ENCODE peak calls at places on chromosomes 11 and 22, in seven cellular contexts. U is tibial nerve, F is breast epithelium, M is HCT116, B is A549, Z is ovary, N is body of pancreas. S is an unnamed sample.
A peak's percentile ranks its signal among the peaks of the same experiment; 100 is the strongest.

GRCh38 chr11:15692739-15693138 is 578.0 kb downstream of the INSC start:
- DNase-seq in U (no peak), F (no peak), M (no peak), B (no peak), Z (no peak), N (no peak), S (no peak)

GRCh38 chr11:46348986-46349401 is 1.7 kb downstream of the DGKZ start:
- DNase-seq in U (no peak), F (no peak), M (no peak), B (no peak), Z (no peak), N (no peak), S (no peak)

GRCh38 chr22:49660794-49661781 is 166.6 kb downstream of the BRD1 start:
- DNase-seq in U (no peak), F (no peak), M (no peak), B (no peak), Z (no peak), N (no peak), S (peak; percentile 15)

GRCh38 chr11:12243511-12243910 is 133.1 kb downstream of the MICAL2 start:
- DNase-seq in U (no peak), F (no peak), M (no peak), B (no peak), Z (no peak), N (peak; percentile 50), S (no peak)

GRCh38 chr11:70090989-70091388 is 12.9 kb downstream of the ANO1 start:
- DNase-seq in U (no peak), F (peak; percentile 84), M (no peak), B (no peak), Z (no peak), N (no peak), S (peak; percentile 34)

GRCh38 chr11:23924226-23924625 is 572.6 kb upstream of the LUZP2 start:
- DNase-seq in U (no peak), F (no peak), M (no peak), B (no peak), Z (no peak), N (no peak), S (no peak)

GRCh38 chr11:8773916-8774537 is 91.4 kb downstream of the RPL27A start:
- DNase-seq in U (no peak), F (no peak), M (no peak), B (no peak), Z (no peak), N (no peak), S (no peak)

GRCh38 chr11:131693756-131694155 is 323.3 kb downstream of the NTM start:
- DNase-seq in U (no peak), F (no peak), M (no peak), B (no peak), Z (no peak), N (no peak), S (no peak)

GRCh38 chr11:13216019-13217006 is 61.3 kb upstream of the BMAL1 start:
- DNase-seq in U (no peak), F (no peak), M (peak; percentile 94), B (peak; percentile 90), Z (no peak), N (no peak), S (no peak)

GRCh38 chr22:44625421-44625760 is 76.6 kb upstream of the PRR5 start:
- DNase-seq in U (no peak), F (no peak), M (no peak), B (no peak), Z (no peak), N (no peak), S (no peak)

GRCh38 chr11:20563871-20564270 is 35.5 kb upstream of the SLC6A5 start:
- DNase-seq in U (no peak), F (no peak), M (no peak), B (no peak), Z (no peak), N (no peak), S (no peak)

GRCh38 chr11:9704620-9705019 is 40.7 kb downstream of the SWAP70 start:
- DNase-seq in U (no peak), F (no peak), M (no peak), B (no peak), Z (no peak), N (no peak), S (no peak)

GRCh38 chr11:93622043-93622442 is 39.4 kb upstream of the CEP295 start:
- DNase-seq in U (no peak), F (no peak), M (no peak), B (peak; percentile 6), Z (no peak), N (no peak), S (no peak)

GRCh38 chr11:33735166-33735425 is 1.1 kb downstream of the CD59 start:
- DNase-seq in U (no peak), F (no peak), M (no peak), B (no peak), Z (no peak), N (no peak), S (peak; percentile 41)

GRCh38 chr11:3000032-3000961 is 8.2 kb upstream of the NAP1L4 start:
- DNase-seq in U (no peak), F (peak; percentile 93), M (no peak), B (no peak), Z (peak; percentile 12), N (peak; percentile 92), S (peak; percentile 77)

GRCh38 chr22:46457502-46458488 is 79.6 kb downstream of the CELSR1 start:
- DNase-seq in U (no peak), F (no peak), M (no peak), B (no peak), Z (no peak), N (no peak), S (no peak)

GRCh38 chr11:128351168-128351567 is 236.2 kb downstream of the ETS1 start:
- DNase-seq in U (no peak), F (no peak), M (no peak), B (no peak), Z (no peak), N (no peak), S (no peak)

GRCh38 chr11:12213920-12214319 is 103.5 kb downstream of the MICAL2 start:
- DNase-seq in U (no peak), F (no peak), M (no peak), B (no peak), Z (no peak), N (no peak), S (no peak)

DNA sequence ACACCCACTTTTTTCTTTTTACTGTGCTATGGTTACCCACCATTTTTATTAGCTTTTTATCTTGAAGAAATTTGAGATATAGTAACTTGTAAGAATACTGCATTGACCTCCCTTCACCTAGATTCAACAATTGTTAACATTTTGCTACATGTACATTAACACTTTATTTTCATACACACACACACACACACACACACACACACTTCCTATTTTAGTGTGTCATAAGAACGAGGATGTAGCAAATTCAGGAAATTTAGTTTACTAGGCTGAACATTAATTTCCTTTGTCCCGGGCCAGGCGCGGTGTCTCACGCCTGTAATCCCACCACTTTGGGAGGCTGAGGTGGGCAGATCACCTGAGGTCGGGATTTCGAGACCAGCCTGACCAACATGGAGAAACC is 1.1 kb upstream of the ATP6V1E1 start:
- DNase-seq in U (no peak), F (peak; percentile 15), M (no peak), B (no peak), Z (no peak), N (no peak), S (no peak)
- H3K4me3 ChIP-seq in U (no peak overlapping the region), F (no peak overlapping the region), M (peak overlapping the region; percentile 100), B (peak overlapping the region; percentile 96), Z (no peak overlapping the region), N (no peak overlapping the region), S (no peak overlapping the region)

GRCh38 chr11:73650400-73650799 is 4.0 kb downstream of the PLEKHB1 start:
- DNase-seq in U (no peak), F (no peak), M (no peak), B (no peak), Z (no peak), N (no peak), S (no peak)
- H3K4me1 ChIP-seq in U (no peaks in the 10 kb centered on the region), F (no peaks in the 10 kb centered on the region), M (peaks cover 20% of the 10 kb centered on the region), B (no peaks in the 10 kb centered on the region), Z (peaks cover 2% of the 10 kb centered on the region), N (peaks cover 18% of the 10 kb centered on the region), S (peaks cover 5% of the 10 kb centered on the region)

GRCh38 chr11:117944554-117944953 is 15.4 kb upstream of the TMPRSS13 start:
- DNase-seq in U (no peak), F (no peak), M (no peak), B (no peak), Z (no peak), N (no peak), S (no peak)
- TF ChIP-seq POLR2A in U (no peak), F (no peak), M (no peak), B (no peak), Z (no peak), N (no peak), S (no peak)

GRCh38 chr11:38594881-38595280 is 1996.8 kb upstream of the RAG2 start:
- DNase-seq in U (no peak), F (no peak), M (no peak), B (no peak), Z (no peak), N (no peak), S (no peak)
- H3K4me3 ChIP-seq in U (no peak overlapping the region), F (no peak overlapping the region), M (no peak overlapping the region), B (no peak overlapping the region), Z (no peak overlapping the region), N (no peak overlapping the region), S (no peak overlapping the region)

DNA sequence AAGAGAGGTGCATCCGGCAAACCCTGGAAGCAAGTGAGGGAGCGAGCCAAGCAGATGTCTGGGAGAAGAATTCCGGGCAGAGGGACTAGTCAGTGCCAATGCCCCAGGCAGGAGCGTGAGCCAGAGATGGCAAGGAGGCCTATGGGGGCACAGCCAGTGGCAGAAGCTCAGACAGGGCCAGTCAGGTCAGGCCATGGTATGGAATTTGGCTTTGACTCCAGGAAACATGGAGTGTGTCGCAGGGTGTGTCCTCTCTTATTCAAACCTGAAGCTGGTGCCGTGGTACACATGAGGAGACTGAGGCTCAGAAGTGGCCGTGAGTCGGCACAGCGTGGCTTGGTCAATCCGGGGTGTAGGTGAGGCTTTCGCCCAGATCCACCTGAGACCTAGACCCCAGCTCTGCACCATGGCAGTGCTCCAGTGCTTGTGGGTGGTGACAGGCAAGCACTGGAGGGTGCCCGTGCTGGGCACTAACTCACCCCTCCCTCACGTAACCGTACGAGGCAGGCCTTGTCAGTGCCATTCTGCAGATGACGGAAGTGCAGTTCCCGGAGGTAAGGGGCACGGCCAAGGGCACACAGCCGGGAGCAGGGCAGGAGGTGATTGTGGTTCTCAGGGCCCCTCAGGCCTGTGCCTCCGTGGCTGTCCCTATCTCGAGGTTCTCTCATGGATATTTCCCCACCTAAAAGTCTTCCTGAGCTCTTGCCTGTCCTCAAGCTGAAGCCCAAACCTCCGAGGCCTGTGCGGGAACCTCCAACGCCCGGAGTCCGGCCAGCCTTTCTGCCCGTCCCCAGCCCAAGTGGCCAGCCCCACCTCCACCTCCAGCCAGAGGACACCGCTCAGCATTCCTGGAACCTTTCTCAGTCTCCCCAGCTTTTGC is 10.6 kb upstream of the SPI1 start:
- DNase-seq in U (no peak), F (peak; percentile 71), M (no peak), B (no peak), Z (no peak), N (no peak), S (no peak)
- H3K4me1 ChIP-seq in U (no peaks in the 10 kb centered on the region), F (no peaks in the 10 kb centered on the region), M (no peaks in the 10 kb centered on the region), B (no peaks in the 10 kb centered on the region), Z (no peaks in the 10 kb centered on the region), N (no peaks in the 10 kb centered on the region), S (peaks cover 24% of the 10 kb centered on the region)

DNA sequence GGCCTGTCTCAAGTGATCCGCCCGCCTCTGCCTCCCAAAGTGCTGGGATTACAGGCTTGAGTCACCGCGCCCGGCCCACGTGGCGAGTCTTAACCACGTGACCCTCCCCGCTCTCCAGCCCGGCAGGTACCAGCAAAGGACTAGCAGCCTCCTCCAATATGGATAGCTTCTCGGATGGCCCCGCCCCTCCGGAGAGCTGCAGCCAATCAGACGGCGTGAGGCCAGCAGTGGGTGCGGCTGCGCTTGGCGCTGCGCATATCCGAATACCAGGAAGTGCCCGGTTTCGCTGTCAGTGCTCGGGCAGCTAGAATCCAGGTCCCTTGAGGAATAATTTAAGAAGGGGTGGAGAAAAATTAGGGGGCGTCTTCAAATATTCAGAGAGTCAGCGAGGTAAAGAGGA is 14.7 kb upstream of the PISD start:
- DNase-seq in U (peak; percentile 88), F (peak; percentile 98), M (peak; percentile 92), B (peak; percentile 90), Z (peak; percentile 95), N (peak; percentile 97), S (peak; percentile 99)
- TF ChIP-seq POLR2A in U (no peak), F (no peak), M (no peak), B (no peak), Z (no peak), N (peak; percentile 82), S (peak; percentile 65)